ENCODE peak calls at places on chromosome 21, in ten cellular contexts. W is hepatocyte, E is K562, F is lung, G is kidney, N is dorsolateral prefrontal cortex, H is DND-41, Z is heart left ventricle, X is uterus, J is fibroblast of lung. O is an unnamed sample.

GRCh38 chr21:31236528-31236927 is 107.5 kb downstream of the TIAM1 start:
- DNase-seq in W (no peak), E (no peak), F (no peak), G (no peak), N (no peak), H (peak), Z (no peak), X (no peak), J (no peak), O (no peak)

GRCh38 chr21:32584472-32584871 is 851 bp downstream of the TCP10L start:
- DNase-seq in W (no peak), E (no peak), F (no peak), G (no peak), N (no peak), H (no peak), Z (no peak), X (no peak), J (no peak), O (no peak)

GRCh38 chr21:19995253-19995652 is 1003.0 kb upstream of the NCAM2 start:
- DNase-seq in W (no peak), E (no peak), F (no peak), G (no peak), N (no peak), H (no peak), Z (no peak), X (no peak), J (no peak), O (no peak)

GRCh38 chr21:38562182-38562581 is 63.9 kb upstream of the ERG start:
- DNase-seq in W (no peak), E (no peak), F (no peak), G (no peak), N (no peak), H (no peak), Z (no peak), X (no peak), J (no peak), O (no peak)

GRCh38 chr21:15221799-15222386 is 157.1 kb upstream of the NRIP1 start:
- DNase-seq in W (peak), E (no peak), F (peak), G (no peak), N (no peak), H (no peak), Z (peak), X (no peak), J (peak), O (peak)

GRCh38 chr21:27423073-27423472 is 456.2 kb upstream of the ADAMTS5 start:
- DNase-seq in W (no peak), E (no peak), F (peak), G (peak), N (no peak), H (no peak), Z (peak), X (peak), J (peak), O (peak)

GRCh38 chr21:26686278-26686677 is 113.2 kb upstream of the CYYR1 start:
- DNase-seq in W (no peak), E (no peak), F (no peak), G (no peak), N (no peak), H (peak), Z (no peak), X (no peak), J (peak), O (no peak)

GRCh38 chr21:38337793-38338192 is 81.0 kb downstream of the KCNJ15 start:
- DNase-seq in W (no peak), E (no peak), F (no peak), G (no peak), N (no peak), H (no peak), Z (no peak), X (no peak), J (no peak), O (no peak)

GRCh38 chr21:34820051-34820450 is 151.3 kb downstream of the CLIC6 start:
- DNase-seq in W (no peak), E (peak), F (no peak), G (no peak), N (no peak), H (peak), Z (no peak), X (no peak), J (no peak), O (no peak)

GRCh38 chr21:14880922-14881321 is 183.9 kb downstream of the NRIP1 start:
- DNase-seq in W (no peak), E (no peak), F (no peak), G (no peak), N (no peak), H (no peak), Z (no peak), X (no peak), J (peak), O (no peak)

GRCh38 chr21:28228624-28228995 is 764.1 kb downstream of the LTN1 start:
- DNase-seq in W (no peak), E (no peak), F (no peak), G (no peak), N (no peak), H (no peak), Z (no peak), X (no peak), J (no peak), O (no peak)

GRCh38 chr21:38714998-38715397 is 90.7 kb upstream of the ETS2 start:
- DNase-seq in W (no peak), E (no peak), F (no peak), G (no peak), N (no peak), H (no peak), Z (no peak), X (no peak), J (no peak), O (no peak)

GRCh38 chr21:39444406-39445145 is 1.0 kb downstream of the LCA5L start:
- DNase-seq in W (peak), E (peak), F (no peak), G (no peak), N (peak), H (no peak), Z (no peak), X (peak), J (peak), O (no peak)

GRCh38 chr21:21807598-21807903 is 809.3 kb downstream of the NCAM2 start:
- DNase-seq in W (no peak), E (no peak), F (no peak), G (no peak), N (no peak), H (no peak), Z (no peak), X (no peak), J (no peak), O (no peak)

GRCh38 chr21:39845581-39846130 is 21.6 kb upstream of the PCP4 start:
- DNase-seq in W (peak), E (no peak), F (no peak), G (no peak), N (no peak), H (no peak), Z (no peak), X (no peak), J (no peak), O (no peak)

GRCh38 chr21:40160911-40161310 is 293.7 kb downstream of the PCP4 start:
- DNase-seq in W (no peak), E (no peak), F (no peak), G (no peak), N (no peak), H (no peak), Z (no peak), X (no peak), J (no peak), O (no peak)

GRCh38 chr21:35225573-35225972 is 176.5 kb upstream of the RUNX1 start:
- DNase-seq in W (no peak), E (no peak), F (no peak), G (no peak), N (no peak), H (no peak), Z (no peak), X (no peak), J (no peak), O (no peak)

GRCh38 chr21:44845418-44846200 is 27.7 kb upstream of the SUMO3 start:
- DNase-seq in W (peak), E (peak), F (peak), G (peak), N (peak), H (no peak), Z (peak), X (peak), J (peak), O (no peak)

GRCh38 chr21:38569733-38570132 is 71.5 kb upstream of the ERG start:
- DNase-seq in W (no peak), E (no peak), F (no peak), G (no peak), N (no peak), H (no peak), Z (no peak), X (no peak), J (no peak), O (no peak)

GRCh38 chr21:27391990-27392389 is 425.1 kb upstream of the ADAMTS5 start:
- DNase-seq in W (no peak), E (no peak), F (no peak), G (no peak), N (no peak), H (no peak), Z (no peak), X (no peak), J (no peak), O (no peak)

GRCh38 chr21:35136586-35137254 is 87.6 kb upstream of the RUNX1 start:
- DNase-seq in W (peak), E (peak), F (no peak), G (no peak), N (no peak), H (no peak), Z (no peak), X (no peak), J (peak), O (no peak)

GRCh38 chr21:26837539-26837938 is 7.7 kb downstream of the ADAMTS1 start:
- DNase-seq in W (no peak), E (no peak), F (no peak), G (no peak), N (no peak), H (no peak), Z (no peak), X (no peak), J (peak), O (no peak)

GRCh38 chr21:25942145-25942544 is 207.4 kb downstream of the GABPA start:
- DNase-seq in W (no peak), E (no peak), F (no peak), G (no peak), N (no peak), H (no peak), Z (no peak), X (no peak), J (no peak), O (no peak)

GRCh38 chr21:25977068-25977611 is 193.4 kb downstream of the APP start:
- DNase-seq in W (no peak), E (no peak), F (no peak), G (no peak), N (no peak), H (no peak), Z (no peak), X (no peak), J (no peak), O (no peak)

GRCh38 chr21:27422435-27422834 is 455.5 kb upstream of the ADAMTS5 start:
- DNase-seq in W (no peak), E (no peak), F (no peak), G (no peak), N (no peak), H (no peak), Z (no peak), X (no peak), J (no peak), O (no peak)

GRCh38 chr21:39575778-39576177 is 37.0 kb upstream of the B3GALT5 start:
- DNase-seq in W (no peak), E (no peak), F (no peak), G (no peak), N (no peak), H (no peak), Z (no peak), X (no peak), J (no peak), O (no peak)

GRCh38 chr21:23452384-23453083 is 2154.7 kb downstream of the MRPL39 start:
- DNase-seq in W (peak), E (no peak), F (no peak), G (peak), N (no peak), H (no peak), Z (no peak), X (no peak), J (no peak), O (no peak)

DNA sequence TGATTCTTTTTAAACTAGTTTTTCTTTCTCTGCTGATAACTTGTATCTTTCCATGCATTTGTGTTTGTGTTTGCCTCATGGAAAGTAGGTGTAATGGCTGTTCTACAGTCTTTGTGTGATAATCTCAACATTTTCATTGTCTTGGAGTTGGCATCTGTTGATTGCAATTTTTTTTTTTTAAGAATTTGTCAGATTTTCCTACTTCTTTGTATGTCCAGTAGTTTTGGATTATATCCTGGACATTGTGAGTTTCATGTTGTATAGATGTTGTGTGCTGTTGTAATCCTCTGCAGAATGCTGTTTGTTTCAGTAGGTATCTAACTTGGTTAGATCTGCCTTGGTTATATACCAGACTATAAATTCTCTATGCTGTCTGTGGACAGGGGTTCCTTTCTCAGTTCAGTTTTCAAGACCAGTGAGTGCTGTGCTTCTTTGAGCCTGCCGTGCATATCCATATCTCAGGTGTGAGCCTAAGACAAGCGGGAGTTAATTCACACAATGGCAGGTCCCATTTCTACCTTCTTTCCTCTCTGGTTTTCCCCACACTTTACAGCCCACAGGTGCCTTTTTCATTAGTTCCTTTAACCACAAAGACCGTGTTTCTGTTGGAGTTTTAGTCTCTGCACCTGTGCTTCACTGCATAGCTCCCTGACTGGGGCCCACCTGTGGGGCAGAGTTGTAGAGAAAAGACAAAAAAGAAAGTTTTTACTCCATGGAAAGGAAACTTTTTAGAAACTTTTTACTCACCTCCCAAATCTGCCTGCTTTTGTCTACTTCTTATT is 69.9 kb downstream of the ITSN1 start:
- DNase-seq in W (no peak), E (no peak), F (no peak), G (no peak), N (no peak), H (no peak), Z (no peak), X (no peak), J (no peak), O (no peak)
- H3K4me3 ChIP-seq in W (no peak), E (no peak), F (no peak), G (no peak), N (no peak), H (no peak), Z (no peak), X (no peak), J (no peak), O (no peak)

GRCh38 chr21:17554619-17555472 is 42.0 kb downstream of the CXADR start:
- DNase-seq in W (no peak), E (no peak), F (no peak), G (no peak), N (no peak), H (no peak), Z (no peak), X (no peak), J (peak), O (no peak)
- H3K27ac ChIP-seq in W (no peak), E (no peak), F (no peak), G (no peak), N (peak), H (no peak), Z (no peak), X (no peak), J (no peak), O (no peak)

DNA sequence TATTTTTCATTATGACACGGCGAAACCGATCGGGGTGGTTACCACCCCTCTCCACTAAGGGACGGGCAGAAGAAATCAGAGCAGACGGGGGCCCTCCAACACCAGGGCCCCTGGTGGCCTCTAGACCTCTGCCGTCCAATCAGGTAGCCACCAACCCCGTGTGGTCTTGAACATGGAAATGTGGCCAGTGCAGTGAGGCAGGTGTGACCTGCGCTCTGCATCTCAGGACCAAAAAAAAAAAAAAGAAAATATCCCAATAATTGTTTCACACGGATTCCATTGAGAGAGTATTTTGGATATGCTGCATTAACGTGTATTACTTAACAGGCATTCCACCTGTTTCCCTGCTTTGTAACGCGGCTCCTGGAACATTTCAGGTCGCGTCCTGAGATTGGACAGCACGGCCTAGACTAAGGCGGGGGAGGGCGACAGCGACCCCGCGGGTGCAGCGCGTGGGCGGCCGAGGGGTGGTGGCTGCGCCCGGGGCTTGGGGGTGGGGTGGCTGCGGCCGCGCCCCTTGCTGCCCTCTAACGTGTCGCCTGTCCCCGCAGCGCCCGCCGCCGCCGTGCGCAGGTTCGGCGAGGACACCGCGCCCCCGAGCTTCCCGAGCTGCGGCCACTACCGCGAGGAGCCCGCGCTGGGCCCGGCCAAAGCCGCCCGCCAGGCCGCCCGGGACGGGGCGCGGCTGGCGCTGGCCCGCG is 48.3 kb downstream of the SIM2 start:
- DNase-seq in W (no peak), E (peak), F (no peak), G (no peak), N (peak), H (no peak), Z (no peak), X (no peak), J (no peak), O (no peak)
- H3K4me3 ChIP-seq in W (peak), E (peak), F (peak), G (no peak), N (peak), H (no peak), Z (peak), X (no peak), J (peak), O (peak)

GRCh38 chr21:41509733-41510132 is 1.8 kb upstream of the TMPRSS2 start:
- DNase-seq in W (no peak), E (no peak), F (no peak), G (no peak), N (no peak), H (no peak), Z (no peak), X (no peak), J (no peak), O (no peak)

GRCh38 chr21:41510500-41510899 is 2.5 kb upstream of the TMPRSS2 start:
- DNase-seq in W (peak), E (no peak), F (no peak), G (no peak), N (no peak), H (no peak), Z (no peak), X (no peak), J (no peak), O (no peak)

GRCh38 chr21:41508415-41509205 is 652 bp upstream of the TMPRSS2 start:
- DNase-seq in W (peak), E (no peak), F (no peak), G (peak), N (no peak), H (no peak), Z (no peak), X (no peak), J (no peak), O (no peak)

GRCh38 chr21:41507521-41508414 is at the start of gene TMPRSS2:
- DNase-seq in W (peak), E (no peak), F (peak), G (peak), N (no peak), H (no peak), Z (no peak), X (no peak), J (no peak), O (no peak)

GRCh38 chr21:41509206-41509496 is 1.2 kb upstream of the TMPRSS2 start:
- DNase-seq in W (no peak), E (no peak), F (no peak), G (no peak), N (no peak), H (no peak), Z (no peak), X (no peak), J (no peak), O (no peak)
- H3K27ac ChIP-seq in W (peak), E (no peak), F (no peak), G (no peak), N (no peak), H (no peak), Z (no peak), X (no peak), J (no peak), O (no peak)

GRCh38 chr21:42500225-42500624 is 4.2 kb upstream of the RSPH1 start:
- DNase-seq in W (no peak), E (no peak), F (no peak), G (no peak), N (no peak), H (no peak), Z (no peak), X (no peak), J (no peak), O (no peak)

GRCh38 chr21:42507418-42507817 is 6.2 kb upstream of the SLC37A1 start:
- DNase-seq in W (no peak), E (no peak), F (no peak), G (no peak), N (no peak), H (no peak), Z (no peak), X (no peak), J (no peak), O (no peak)

GRCh38 chr21:42500736-42501135 is 4.7 kb upstream of the RSPH1 start:
- DNase-seq in W (no peak), E (no peak), F (no peak), G (no peak), N (no peak), H (no peak), Z (no peak), X (no peak), J (no peak), O (no peak)

GRCh38 chr21:42505090-42505726 is 8.4 kb upstream of the SLC37A1 start:
- DNase-seq in W (no peak), E (no peak), F (no peak), G (no peak), N (no peak), H (no peak), Z (no peak), X (no peak), J (no peak), O (no peak)

DNA sequence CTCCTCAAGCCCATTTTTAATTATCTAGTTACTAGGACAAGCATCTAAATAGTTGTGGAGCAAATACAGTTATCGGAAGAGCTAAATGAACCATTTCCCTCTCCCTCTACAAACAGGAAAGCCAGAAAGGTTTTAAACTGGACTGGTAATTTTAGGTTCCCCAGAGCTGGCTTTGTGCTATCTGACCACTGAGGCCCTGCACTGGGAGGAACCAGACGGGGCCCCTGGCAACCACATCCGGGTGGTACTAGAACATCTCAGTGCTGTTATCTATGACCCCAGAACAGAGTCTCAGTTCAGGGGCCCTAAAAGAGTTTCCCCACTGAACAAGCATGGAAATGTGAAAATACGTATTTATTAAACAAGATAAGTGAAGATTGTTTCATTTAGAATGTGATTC is 7.7 kb upstream of the RSPH1 start:
- DNase-seq in W (no peak), E (no peak), F (no peak), G (no peak), N (no peak), H (peak), Z (no peak), X (no peak), J (no peak), O (no peak)
- H3K4me3 ChIP-seq in W (no peak), E (no peak), F (no peak), G (no peak), N (no peak), H (no peak), Z (no peak), X (no peak), J (no peak), O (no peak)

DNA sequence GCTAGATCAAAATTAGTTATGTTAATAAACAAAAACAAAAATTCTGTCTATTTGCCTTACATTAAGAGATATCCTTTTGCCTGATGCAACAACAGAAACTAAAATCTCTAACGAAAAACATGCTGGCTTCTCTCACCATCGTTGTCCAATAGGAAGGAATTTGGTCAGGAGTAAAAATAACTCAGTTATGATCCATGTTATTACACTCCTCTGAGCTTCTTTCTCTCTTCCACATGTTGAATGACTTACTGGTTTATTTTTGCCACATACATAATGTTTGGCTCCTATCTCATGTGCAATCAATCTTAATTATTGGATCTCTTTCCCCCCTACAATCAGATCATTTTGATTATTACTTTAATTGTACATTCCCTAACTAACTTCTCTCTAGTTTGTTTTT is 688.4 kb downstream of the USP25 start:
- DNase-seq in W (no peak), E (no peak), F (no peak), G (no peak), N (no peak), H (no peak), Z (no peak), X (no peak), J (peak), O (no peak)
- H3K27ac ChIP-seq in W (no peak), E (no peak), F (no peak), G (peak), N (peak), H (no peak), Z (peak), X (peak), J (no peak), O (no peak)

GRCh38 chr21:41579692-41580091 is 71.7 kb upstream of the TMPRSS2 start:
- DNase-seq in W (peak), E (no peak), F (no peak), G (no peak), N (no peak), H (no peak), Z (no peak), X (no peak), J (no peak), O (no peak)
- H3K4me3 ChIP-seq in W (no peak), E (no peak), F (no peak), G (no peak), N (no peak), H (no peak), Z (no peak), X (no peak), J (no peak), O (no peak)

O was measured in AG04450.